ENCODE peak calls at places on chromosomes 16 and 17, in five cellular contexts. X is osteoblast, T is astrocyte of the spinal cord, F is adrenal gland, S is HFF-Myc. R is an unnamed sample.

GRCh38 chr16:19284207-19284606 is 1.3 kb upstream of the CLEC19A start:
- DNase-seq in T (peak; percentile 3), S (no peak), F (peak; percentile 84), X (no peak), R (peak; percentile 18)

GRCh38 chr16:1723450-1724147 is 17.6 kb downstream of the MAPK8IP3 start:
- DNase-seq in T (peak; percentile 50), S (no peak), X (peak; percentile 95), F (peak; percentile 36), R (no peak)

GRCh38 chr17:31413871-31414589 is 22.6 kb downstream of the RAB11FIP4 start:
- DNase-seq in S (peak; percentile 21), F (no peak), X (peak; percentile 96), T (no peak), R (no peak)

GRCh38 chr16:47317465-47318240 is 143.2 kb downstream of the ITFG1 start:
- DNase-seq in X (no peak), F (no peak), T (no peak), S (no peak), R (no peak)

GRCh38 chr16:10813123-10813455 is 5.5 kb downstream of the TVP23A start:
- DNase-seq in S (no peak), X (no peak), T (no peak), F (no peak), R (no peak)

GRCh38 chr16:10514369-10515055 is 65.9 kb downstream of the EMP2 start:
- DNase-seq in X (peak; percentile 80), T (peak; percentile 69), S (no peak), F (peak; percentile 72), R (no peak)

GRCh38 chr17:78359216-78359935 is 501 bp downstream of the SOCS3 start:
- DNase-seq in X (peak; percentile 97), T (peak; percentile 68), F (peak; percentile 61), S (no peak), R (no peak)

GRCh38 chr17:1562178-1562643 is 381 bp downstream of the PITPNA start:
- DNase-seq in X (peak; percentile 96), S (no peak), T (peak; percentile 28), F (peak; percentile 37), R (no peak)

GRCh38 chr16:49537924-49538455 is 164.4 kb downstream of the C16orf78 start:
- DNase-seq in S (no peak), T (no peak), F (no peak), X (no peak), R (no peak)

GRCh38 chr17:31859487-31860008 is 504 bp upstream of the COPRS start:
- DNase-seq in X (peak; percentile 54), F (no peak), S (no peak), T (no peak), R (no peak)

GRCh38 chr16:29653436-29653835 is 9.6 kb upstream of the SPN start:
- DNase-seq in T (no peak), X (peak; percentile 11), S (no peak), F (no peak), R (no peak)

GRCh38 chr17:39199673-39199985 is 454 bp upstream of the RPL19 start:
- DNase-seq in T (no peak), F (no peak), S (no peak), X (no peak), R (no peak)

GRCh38 chr17:386145-386876 is 33.7 kb upstream of the RPH3AL start:
- DNase-seq in X (peak; percentile 99), T (peak; percentile 13), S (no peak), F (peak; percentile 75), R (no peak)

GRCh38 chr16:10039220-10040096 is 142.8 kb downstream of the GRIN2A start:
- DNase-seq in F (no peak), T (peak; percentile 23), X (no peak), S (no peak), R (no peak)

GRCh38 chr17:14042411-14042810 is 26.9 kb upstream of the COX10 start:
- DNase-seq in T (no peak), X (peak; percentile 73), F (no peak), S (no peak), R (no peak)

GRCh38 chr17:76023900-76024237 is 3.2 kb downstream of the EVPL start:
- DNase-seq in F (no peak), S (no peak), T (no peak), X (peak; percentile 65), R (no peak)

GRCh38 chr16:31298958-31299357 is 39.2 kb downstream of the ITGAM start:
- DNase-seq in S (no peak), X (peak; percentile 49), T (no peak), F (no peak), R (no peak)

GRCh38 chr16:11370084-11370931 is 25.0 kb downstream of the RMI2 start:
- DNase-seq in S (no peak), F (peak; percentile 89), X (peak; percentile 53), T (no peak), R (peak; percentile 96)

GRCh38 chr17:48910370-48910769 is 2.2 kb downstream of the UBE2Z start:
- DNase-seq in F (no peak), X (no peak), T (no peak), S (no peak), R (no peak)

GRCh38 chr17:78920528-78920927 is 4.7 kb downstream of the TIMP2 start:
- DNase-seq in X (peak; percentile 60), F (no peak), T (no peak), S (no peak), R (no peak)

GRCh38 chr17:78132086-78132676 is 1.6 kb downstream of the TMC8 start:
- DNase-seq in S (no peak), X (peak; percentile 82), T (no peak), F (no peak), R (no peak)

GRCh38 chr17:78896091-78896833 is 6.7 kb downstream of the CEP295NL start:
- DNase-seq in F (no peak), X (peak; percentile 64), T (no peak), S (no peak), R (no peak)

GRCh38 chr17:38568845-38569510 is 36.8 kb downstream of the SRCIN1 start:
- DNase-seq in F (no peak), S (no peak), T (no peak), X (no peak), R (no peak)

GRCh38 chr17:51435641-51436091 is 175.3 kb downstream of the UTP18 start:
- DNase-seq in T (no peak), S (no peak), X (no peak), F (no peak), R (no peak)

GRCh38 chr16:55465077-55465896 is 13.7 kb upstream of the MMP2 start:
- DNase-seq in X (no peak), T (peak; percentile 86), F (peak; percentile 79), S (no peak), R (no peak)

GRCh38 chr17:33038740-33039139 is 47.1 kb downstream of the SPACA3 start:
- DNase-seq in T (no peak), S (no peak), F (no peak), X (no peak), R (no peak)

GRCh38 chr17:53391197-53391596 is 431.5 kb upstream of the KIF2B start:
- DNase-seq in X (no peak), F (no peak), T (no peak), S (no peak), R (no peak)

GRCh38 chr17:82216301-82217119 is 3.9 kb upstream of the CCDC57 start:
- DNase-seq in T (peak; percentile 71), F (peak; percentile 93), S (peak; percentile 52), X (peak; percentile 97), R (no peak)

GRCh38 chr16:17177968-17178880 is 292.5 kb downstream of the XYLT1 start:
- DNase-seq in X (no peak), F (no peak), T (peak; percentile 14), S (no peak), R (no peak)

DNA sequence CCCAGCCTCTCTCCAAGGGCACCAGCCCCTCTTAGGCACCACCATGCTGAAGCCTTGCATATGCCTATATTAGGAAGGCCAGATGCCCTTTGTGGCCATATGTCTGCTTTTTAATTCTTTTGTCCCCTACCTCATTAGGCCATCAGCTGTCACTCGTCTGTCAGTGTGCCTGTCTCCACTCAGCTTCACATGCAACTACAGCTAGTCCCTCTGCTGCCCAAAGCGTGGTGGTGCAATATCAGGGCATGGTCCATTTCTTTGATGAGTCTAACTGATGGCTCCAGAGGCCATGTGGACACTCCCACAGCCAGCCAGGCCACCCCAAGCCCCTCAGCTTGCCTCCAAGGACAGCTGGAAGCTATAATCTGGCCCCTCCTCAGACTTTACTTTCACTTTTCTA is 36.3 kb downstream of the MYO18A start:
- DNase-seq in T (no peak), X (peak; percentile 80), S (no peak), F (no peak), R (no peak)
- TF ChIP-seq CTCF in T (peak; percentile 61), X (peak; percentile 66), S (peak; percentile 47), F (peak; percentile 24), R (peak; percentile 67)

GRCh38 chr16:593406-593805 is 3.5 kb downstream of the RAB40C start:
- DNase-seq in X (peak; percentile 78), S (no peak), F (no peak), T (no peak), R (no peak)
- H3K4me3 ChIP-seq in X (no peak overlapping the region), S (no peak overlapping the region), F (no peak overlapping the region), T (no peak overlapping the region), R (no peak overlapping the region)

GRCh38 chr16:67436640-67437193 is 5.8 kb downstream of the HSD11B2 start:
- DNase-seq in X (peak; percentile 67), S (no peak), F (no peak), T (no peak), R (no peak)
- TF ChIP-seq CTCF in X (no peak), S (no peak), F (no peak), T (no peak), R (no peak)

GRCh38 chr16:85579199-85579598 is 33.9 kb upstream of the GSE1 start:
- DNase-seq in T (no peak), S (no peak), X (no peak), F (no peak), R (no peak)
- H3K4me3 ChIP-seq in T (no peak overlapping the region), S (no peak overlapping the region), X (no peak overlapping the region), F (no peak overlapping the region), R (no peak overlapping the region)

GRCh38 chr17:47721725-47722124 is 11.3 kb upstream of the TBX21 start:
- DNase-seq in T (no peak), X (no peak), S (no peak), F (no peak), R (no peak)

GRCh38 chr17:47720196-47720595 is 12.8 kb upstream of the TBX21 start:
- DNase-seq in X (no peak), T (no peak), S (no peak), F (no peak), R (no peak)

GRCh38 chr17:47719411-47720152 is 13.5 kb upstream of the TBX21 start:
- DNase-seq in F (no peak), S (no peak), X (peak; percentile 98), T (peak; percentile 71), R (no peak)

GRCh38 chr17:47718634-47719405 is 14.2 kb upstream of the TBX21 start:
- DNase-seq in T (no peak), F (no peak), S (no peak), X (no peak), R (no peak)

GRCh38 chr17:47720754-47721533 is 12.1 kb upstream of the TBX21 start:
- DNase-seq in T (no peak), X (no peak), F (peak; percentile 71), S (no peak), R (no peak)
- TF ChIP-seq CTCF in T (no peak), X (no peak), F (no peak), S (no peak), R (no peak)

R was measured in epithelial cell of proximal tubule.